ENCODE peak calls at places on chromosomes 3 and 15, in five cellular contexts. L, Z, T, M and A are unnamed samples.

GRCh38 chr3:8239718-8240698 is 261.6 kb upstream of the LMCD1 start:
- DNase-seq in M (no peak), Z (peak; percentile 63), L (no peak), T (peak; percentile 50), A (peak; percentile 15)

GRCh38 chr3:42263354-42264346 is 2.3 kb downstream of the CCK start:
- DNase-seq in T (no peak), L (no peak), M (no peak), Z (no peak), A (no peak)

GRCh38 chr3:1696654-1697275 is 401.9 kb upstream of the CNTN4 start:
- DNase-seq in L (no peak), Z (no peak), M (no peak), T (no peak), A (no peak)

GRCh38 chr3:52397676-52398399 is 47.1 kb downstream of the SEMA3G start:
- DNase-seq in L (peak; percentile 36), M (no peak), T (no peak), Z (no peak), A (no peak)

GRCh38 chr15:75349851-75350588 is 3.2 kb downstream of the NEIL1 start:
- DNase-seq in Z (peak; percentile 87), T (peak; percentile 92), M (no peak), L (no peak), A (peak; percentile 64)

GRCh38 chr3:190591080-190591479 is 77.2 kb downstream of the IL1RAP start:
- DNase-seq in L (no peak), T (no peak), M (no peak), Z (no peak), A (no peak)

GRCh38 chr3:108486910-108487309 is 23.5 kb downstream of the MYH15 start:
- DNase-seq in M (no peak), L (peak; percentile 64), T (no peak), Z (no peak), A (no peak)

GRCh38 chr15:43268111-43269105 is 1.7 kb upstream of the TGM5 start:
- DNase-seq in L (no peak), M (no peak), Z (peak; percentile 25), T (peak; percentile 23), A (no peak)

GRCh38 chr15:72902929-72903260 is 119.3 kb upstream of the ADPGK start:
- DNase-seq in M (no peak), L (peak; percentile 56), Z (no peak), T (no peak), A (no peak)

GRCh38 chr15:33096134-33096533 is 98.4 kb downstream of the FMN1 start:
- DNase-seq in Z (no peak), M (no peak), L (no peak), T (no peak), A (no peak)

GRCh38 chr15:60420322-60420721 is 22.5 kb upstream of the ANXA2 start:
- DNase-seq in L (no peak), Z (no peak), T (no peak), M (no peak), A (no peak)

GRCh38 chr3:197354195-197355059 is 56.0 kb upstream of the DLG1 start:
- DNase-seq in Z (peak; percentile 81), T (no peak), L (peak; percentile 89), M (peak; percentile 72), A (no peak)

GRCh38 chr3:161422171-161422693 is 50.9 kb upstream of the SPTSSB start:
- DNase-seq in Z (no peak), L (no peak), T (no peak), M (no peak), A (no peak)

GRCh38 chr3:132659000-132659369 is 624 bp downstream of the ACAD11 start:
- DNase-seq in Z (no peak), L (no peak), T (no peak), M (no peak), A (no peak)

GRCh38 chr3:147383617-147384016 is 22.7 kb downstream of the ZIC4 start:
- DNase-seq in Z (peak; percentile 12), M (no peak), L (no peak), T (no peak), A (no peak)

GRCh38 chr3:157100079-157100477 is 59.9 kb downstream of the CCNL1 start:
- DNase-seq in Z (no peak), L (no peak), T (no peak), M (no peak), A (no peak)

GRCh38 chr3:195040773-195041520 is 230.0 kb downstream of the XXYLT1 start:
- DNase-seq in M (no peak), Z (no peak), L (no peak), T (peak; percentile 32), A (no peak)

GRCh38 chr3:32821686-32822296 is 4.0 kb downstream of the TRIM71 start:
- DNase-seq in L (no peak), Z (no peak), T (no peak), M (no peak), A (no peak)

GRCh38 chr15:37856109-37856508 is 78.3 kb upstream of the TMCO5A start:
- DNase-seq in Z (no peak), L (no peak), T (no peak), M (no peak), A (no peak)

GRCh38 chr3:18559323-18559972 is 134.3 kb upstream of the SATB1 start:
- DNase-seq in M (no peak), L (no peak), Z (peak; percentile 45), T (peak; percentile 33), A (no peak)

GRCh38 chr15:70856177-70856883 is 2.4 kb upstream of the LARP6 start:
- DNase-seq in L (no peak), M (no peak), Z (no peak), T (no peak), A (no peak)

GRCh38 chr3:158830391-158830790 is 28.5 kb downstream of the MFSD1 start:
- DNase-seq in L (no peak), Z (no peak), M (no peak), T (no peak), A (no peak)

GRCh38 chr15:71658827-71659729 is 151.3 kb upstream of the NR2E3 start:
- DNase-seq in M (no peak), T (no peak), Z (no peak), L (no peak), A (no peak)

GRCh38 chr3:118587847-118588246 is 446.8 kb downstream of the IGSF11 start:
- DNase-seq in M (no peak), T (no peak), L (no peak), Z (peak; percentile 26), A (no peak)

GRCh38 chr3:118587037-118587741 is 447.5 kb downstream of the IGSF11 start:
- DNase-seq in T (no peak), M (no peak), L (no peak), Z (no peak), A (no peak)
- H3K4me3 ChIP-seq in T (no peak overlapping the region), M (no peak overlapping the region), L (no peak overlapping the region), Z (no peak overlapping the region), A (no peak overlapping the region)

GRCh38 chr3:87145553-87145952 is 81.6 kb upstream of the CHMP2B start:
- DNase-seq in M (no peak), L (no peak), Z (peak; percentile 44), T (peak; percentile 17), A (no peak)
- TF ChIP-seq CTCF in M (no peak), L (no peak), Z (peak; percentile 44), T (peak; percentile 47), A (peak; percentile 62)

DNA sequence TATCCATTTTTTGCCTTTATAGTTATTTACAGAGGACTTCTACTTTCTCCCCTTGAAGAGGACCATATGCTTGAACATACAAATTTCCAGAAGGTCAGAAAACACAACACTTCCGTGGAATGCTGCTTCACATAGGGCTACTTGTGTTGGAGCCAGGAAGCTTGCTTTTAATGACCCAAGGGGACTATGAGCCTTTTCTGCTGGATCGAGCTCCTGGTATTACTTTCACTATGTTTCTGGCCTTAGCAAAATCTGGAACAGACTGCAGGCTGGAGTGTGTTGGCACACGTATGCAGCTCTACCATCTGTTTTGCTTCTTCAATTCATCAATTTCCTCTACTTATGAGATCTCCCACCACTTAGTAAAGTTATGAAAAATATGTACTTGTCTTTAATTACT is 69.3 kb upstream of the CBLB start:
- DNase-seq in T (no peak), M (no peak), L (no peak), Z (no peak), A (no peak)
- H3K4me3 ChIP-seq in T (no peak overlapping the region), M (no peak overlapping the region), L (peak overlapping the region; percentile 36), Z (no peak overlapping the region), A (no peak overlapping the region)

GRCh38 chr15:26864664-26865191 is 2.1 kb upstream of the GABRA5 start:
- DNase-seq in Z (no peak), M (no peak), L (no peak), T (peak; percentile 10), A (no peak)
- TF ChIP-seq CTCF in Z (no peak), M (no peak), L (no peak), T (peak; percentile 58), A (peak; percentile 23)

GRCh38 chr3:128503164-128503651 is 10.2 kb upstream of the GATA2 start:
- DNase-seq in L (no peak), M (no peak), Z (no peak), T (no peak), A (no peak)
- H3K4me3 ChIP-seq in L (no peak overlapping the region), M (no peak overlapping the region), Z (no peak overlapping the region), T (no peak overlapping the region), A (no peak overlapping the region)

GRCh38 chr3:180018588-180018987 is 18.1 kb downstream of the PEX5L start:
- DNase-seq in M (no peak), T (no peak), Z (peak; percentile 55), L (no peak), A (peak; percentile 10)
- TF ChIP-seq CTCF in M (no peak), T (peak; percentile 36), Z (peak; percentile 3), L (no peak), A (peak; percentile 29)

DNA sequence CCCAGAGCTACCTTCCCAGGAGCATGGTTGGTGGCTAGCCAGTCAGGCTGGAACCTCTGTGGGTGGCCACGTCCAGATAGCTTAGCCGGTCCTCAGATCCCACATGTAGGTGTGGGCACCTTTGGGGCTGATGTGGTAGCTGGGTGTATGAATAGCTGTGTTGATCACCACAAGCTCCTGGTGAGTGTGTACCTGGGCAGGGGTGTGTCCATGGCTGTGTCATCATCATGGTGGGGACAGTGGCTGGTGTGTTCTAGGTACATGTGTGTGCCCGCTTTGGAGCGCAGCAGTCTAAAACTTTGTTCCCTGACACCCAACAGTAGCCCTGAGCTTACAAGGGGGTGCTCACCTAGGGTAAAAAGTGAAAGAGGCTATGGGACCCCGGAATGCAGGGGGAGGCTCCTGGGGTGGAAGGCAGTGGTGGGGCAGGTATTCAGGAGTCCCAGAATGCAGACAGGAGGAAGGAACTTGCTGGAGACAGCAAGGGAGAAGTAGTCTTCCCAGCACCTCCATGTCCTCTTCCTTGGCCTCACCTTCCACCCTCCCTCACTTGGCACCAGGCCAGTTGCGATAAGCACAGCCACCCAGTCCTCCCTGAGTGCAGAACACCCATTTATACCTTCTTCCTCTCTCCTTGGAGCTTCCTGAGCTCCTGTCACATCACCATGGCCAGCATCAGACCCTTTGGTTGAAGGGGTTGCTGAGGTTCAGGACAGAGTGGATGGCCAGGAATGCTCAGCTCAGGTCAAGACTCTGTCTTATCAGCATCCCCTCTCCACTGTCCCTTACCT is 1.2 kb downstream of the CISH start:
- DNase-seq in L (peak; percentile 74), Z (no peak), M (peak; percentile 54), T (peak; percentile 66), A (no peak)
- H3K4me3 ChIP-seq in L (peak overlapping the region; percentile 89), Z (peak overlapping the region; percentile 64), M (peak overlapping the region; percentile 89), T (peak overlapping the region; percentile 82), A (peak overlapping the region; percentile 52)

GRCh38 chr3:167012691-167013090 is 367.4 kb downstream of the ZBBX start:
- DNase-seq in Z (no peak), L (no peak), T (no peak), M (no peak), A (no peak)
- TF ChIP-seq CTCF in Z (no peak), L (no peak), T (no peak), M (no peak), A (no peak)

GRCh38 chr3:11610044-11610671 is 33.6 kb downstream of the VGLL4 start:
- DNase-seq in T (no peak), Z (no peak), L (peak; percentile 57), M (peak; percentile 53), A (no peak)
- H3K4me3 ChIP-seq in T (no peak overlapping the region), Z (no peak overlapping the region), L (peak overlapping the region; percentile 33), M (peak overlapping the region; percentile 18), A (no peak overlapping the region)